ENCODE peak calls at places on chromosomes 7 and 10, in five cellular contexts. V is MM.1S, J is stomach, E is lung, X is heart right ventricle. P is an unnamed sample. For H3K4me1, the result is how much of the 10 kb centered on the place peaks cover.

GRCh38 chr7:93964262-93964661 is 39.9 kb downstream of the BET1 start:
- DNase-seq in V (no peak), J (no peak), E (no peak), X (no peak), P (no peak)

GRCh38 chr7:157633465-157634185 is 296.8 kb downstream of the DNAJB6 start:
- DNase-seq in V (no peak), J (no peak), E (no peak), X (no peak), P (no peak)

GRCh38 chr10:29926649-29927048 is 132.7 kb downstream of the JCAD start:
- DNase-seq in V (no peak), J (no peak), E (no peak), X (no peak), P (no peak)

GRCh38 chr7:24981544-24981951 is 1.6 kb upstream of the OSBPL3 start:
- DNase-seq in V (peak), J (peak), E (peak), X (peak), P (peak)

GRCh38 chr10:46528675-46529615 is 27.5 kb downstream of the GPRIN2 start:
- DNase-seq in V (no peak), J (peak), E (no peak), X (no peak), P (no peak)

GRCh38 chr7:157699357-157700013 is 362.7 kb downstream of the DNAJB6 start:
- DNase-seq in V (no peak), J (no peak), E (no peak), X (no peak), P (no peak)

GRCh38 chr10:93926613-93927012 is 32.8 kb downstream of the SLC35G1 start:
- DNase-seq in V (no peak), J (no peak), E (no peak), X (no peak), P (no peak)

GRCh38 chr7:117659453-117660086 is 179.7 kb downstream of the CFTR start:
- DNase-seq in V (no peak), J (no peak), E (no peak), X (no peak), P (no peak)

GRCh38 chr7:90621130-90621891 is 25.2 kb downstream of the CDK14 start:
- DNase-seq in V (no peak), J (no peak), E (no peak), X (no peak), P (no peak)

GRCh38 chr7:46649896-46650295 is 728.8 kb upstream of the IGFBP3 start:
- DNase-seq in V (no peak), J (no peak), E (no peak), X (no peak), P (no peak)

GRCh38 chr10:76311752-76312699 is 880.6 kb downstream of the LRMDA start:
- DNase-seq in V (peak), J (peak), E (no peak), X (no peak), P (no peak)

GRCh38 chr7:125516194-125516593 is 586.6 kb upstream of the POT1 start:
- DNase-seq in V (no peak), J (no peak), E (no peak), X (no peak), P (no peak)

GRCh38 chr10:122911889-122912484 is 1.6 kb downstream of the FAM24A start:
- DNase-seq in V (peak), J (peak), E (no peak), X (peak), P (no peak)

GRCh38 chr10:73648252-73648651 is 7.0 kb upstream of the MYOZ1 start:
- DNase-seq in V (no peak), J (no peak), E (no peak), X (no peak), P (peak)

GRCh38 chr10:73648975-73649829 is 6.6 kb downstream of the SYNPO2L start:
- DNase-seq in V (no peak), J (no peak), E (no peak), X (no peak), P (no peak)

GRCh38 chr10:73646598-73647041 is 5.3 kb upstream of the MYOZ1 start:
- DNase-seq in V (no peak), J (no peak), E (no peak), X (no peak), P (no peak)

GRCh38 chr10:73647875-73648228 is 6.6 kb upstream of the MYOZ1 start:
- DNase-seq in V (no peak), J (no peak), E (no peak), X (no peak), P (no peak)

GRCh38 chr10:73647211-73647874 is 6.1 kb upstream of the MYOZ1 start:
- DNase-seq in V (no peak), J (peak), E (peak), X (no peak), P (peak)
- TF ChIP-seq CTCF in V (no peak), J (no peak), E (no peak), X (no peak), P (no peak)

DNA sequence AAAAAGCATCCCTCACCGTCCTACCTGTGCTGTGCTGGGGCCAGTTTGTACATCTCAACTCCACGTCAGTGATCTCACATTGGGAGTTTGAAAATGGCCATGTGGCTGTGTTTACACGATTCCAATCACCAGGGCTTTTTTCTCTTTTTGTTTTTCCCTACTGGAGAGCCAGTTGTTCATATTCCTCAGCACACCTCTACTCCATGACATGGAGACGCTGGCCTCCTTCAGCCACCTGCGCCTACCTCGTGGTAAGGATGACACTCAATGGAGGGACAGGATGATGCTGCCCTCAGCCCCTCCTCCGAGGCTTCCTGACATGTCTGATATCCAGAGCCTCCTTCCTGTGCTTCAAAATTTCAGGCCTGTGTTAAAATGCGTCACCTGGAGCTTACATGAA is 10.3 kb downstream of the CLRN3 start:
- DNase-seq in V (no peak), J (no peak), E (peak), X (no peak), P (no peak)
- H3K4me1 ChIP-seq in V (under half), J (under half), E (under half), X (under half), P (under half)

GRCh38 chr7:27143022-27143949 is at the start of gene HOXA5:
- DNase-seq in V (no peak), J (peak), E (peak), X (no peak), P (no peak)
- TF ChIP-seq CTCF in V (no peak), J (peak), E (peak), X (peak), P (peak)

DNA sequence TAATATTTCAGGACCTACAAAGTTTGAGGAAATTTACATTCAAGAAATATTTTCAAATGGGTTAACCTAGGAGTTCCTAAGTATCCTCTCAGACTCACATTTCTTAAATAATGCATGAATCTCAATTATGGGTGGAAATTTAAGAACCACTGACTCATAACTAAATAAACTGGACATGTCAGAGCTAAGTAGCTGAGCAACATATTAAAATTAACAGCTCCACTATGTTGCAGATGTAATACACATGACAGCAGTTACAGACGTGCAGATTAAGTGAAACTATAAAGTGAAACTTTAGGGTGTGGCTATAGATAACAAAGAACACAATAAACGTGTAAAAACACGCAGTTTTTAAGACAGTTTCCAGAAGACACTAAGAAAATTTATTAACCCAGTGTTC is 25.5 kb downstream of the DNMBP start:
- DNase-seq in V (peak), J (no peak), E (no peak), X (no peak), P (no peak)
- H3K4me1 ChIP-seq in V (under half), J (under half), E (under half), X (under half), P (under half)